ENCODE peak calls at places on chromosomes 6 and 20, in nine cellular contexts. S, L, P, W, R, A, B, H and D are unnamed samples.

GRCh38 chr20:45037050-45037449 is 63.9 kb downstream of the KCNS1 start:
- DNase-seq in S (no peak), L (no peak), P (no peak), W (peak), R (no peak), A (peak), B (no peak), H (peak), D (no peak)

GRCh38 chr20:32294071-32294470 is 16.6 kb downstream of the KIF3B start:
- DNase-seq in S (no peak), L (no peak), P (no peak), W (no peak), R (no peak), A (no peak), B (no peak), H (no peak), D (no peak)

GRCh38 chr6:13267142-13267621 is 61.2 kb downstream of the TBC1D7 start:
- DNase-seq in S (no peak), L (no peak), P (no peak), W (peak), R (no peak), A (peak), B (no peak), H (peak), D (peak)

GRCh38 chr20:50188879-50189680 is 1.6 kb upstream of the CEBPB start:
- DNase-seq in S (peak), L (no peak), P (no peak), W (no peak), R (no peak), A (no peak), B (no peak), H (no peak), D (no peak)

GRCh38 chr6:39952170-39952569 is 17.9 kb upstream of the MOCS1 start:
- DNase-seq in S (no peak), L (no peak), P (no peak), W (peak), R (no peak), A (peak), B (no peak), H (peak), D (no peak)

GRCh38 chr6:116767715-116768114 is 2.2 kb upstream of the FAM162B start:
- DNase-seq in S (no peak), L (no peak), P (no peak), W (no peak), R (no peak), A (no peak), B (no peak), H (no peak), D (no peak)

GRCh38 chr6:88808381-88808780 is 155.0 kb downstream of the RNGTT start:
- DNase-seq in S (no peak), L (no peak), P (no peak), W (no peak), R (no peak), A (no peak), B (no peak), H (no peak), D (no peak)

GRCh38 chr6:75065524-75065923 is 140.3 kb downstream of the COL12A1 start:
- DNase-seq in S (no peak), L (no peak), P (no peak), W (peak), R (no peak), A (peak), B (no peak), H (peak), D (no peak)

GRCh38 chr6:111727798-111728197 is 122.1 kb upstream of the TRAF3IP2 start:
- DNase-seq in S (no peak), L (no peak), P (no peak), W (peak), R (no peak), A (peak), B (no peak), H (peak), D (no peak)

GRCh38 chr6:23222724-23223123 is 653.4 kb downstream of the HDGFL1 start:
- DNase-seq in S (no peak), L (no peak), P (no peak), W (no peak), R (no peak), A (no peak), B (no peak), H (no peak), D (no peak)

GRCh38 chr20:62350098-62350628 is 16.9 kb downstream of the LAMA5 start:
- DNase-seq in S (peak), L (no peak), P (no peak), W (peak), R (no peak), A (no peak), B (no peak), H (no peak), D (no peak)

GRCh38 chr6:157089258-157089657 is 234.1 kb downstream of the TMEM242 start:
- DNase-seq in S (no peak), L (no peak), P (no peak), W (peak), R (no peak), A (peak), B (no peak), H (no peak), D (peak)

GRCh38 chr20:31922181-31922580 is 29.7 kb downstream of the PDRG1 start:
- DNase-seq in S (no peak), L (no peak), P (no peak), W (no peak), R (no peak), A (no peak), B (no peak), H (no peak), D (no peak)

GRCh38 chr6:108581237-108581931 is 20.7 kb downstream of the FOXO3 start:
- DNase-seq in S (no peak), L (no peak), P (no peak), W (peak), R (no peak), A (peak), B (no peak), H (peak), D (peak)

GRCh38 chr20:50353289-50353961 is 156.8 kb upstream of the PTPN1 start:
- DNase-seq in S (no peak), L (no peak), P (no peak), W (no peak), R (no peak), A (no peak), B (no peak), H (no peak), D (no peak)

GRCh38 chr6:43870660-43871061 is 100.7 kb downstream of the VEGFA start:
- DNase-seq in S (no peak), L (no peak), P (no peak), W (no peak), R (no peak), A (no peak), B (no peak), H (peak), D (no peak)

GRCh38 chr6:163531122-163531521 is 116.6 kb downstream of the QKI start:
- DNase-seq in S (no peak), L (no peak), P (no peak), W (no peak), R (no peak), A (no peak), B (no peak), H (no peak), D (no peak)

GRCh38 chr6:122116105-122116504 is 283.3 kb upstream of the HSF2 start:
- DNase-seq in S (no peak), L (no peak), P (no peak), W (no peak), R (no peak), A (no peak), B (no peak), H (no peak), D (no peak)

GRCh38 chr6:37396571-37397185 is 36.3 kb upstream of the CMTR1 start:
- DNase-seq in S (no peak), L (no peak), P (no peak), W (peak), R (no peak), A (peak), B (no peak), H (peak), D (peak)

GRCh38 chr20:1371830-1372539 is 20.9 kb downstream of the FKBP1A start:
- DNase-seq in S (no peak), L (no peak), P (no peak), W (no peak), R (no peak), A (no peak), B (no peak), H (no peak), D (no peak)

GRCh38 chr6:46549155-46549554 is 57.9 kb upstream of the RCAN2 start:
- DNase-seq in S (no peak), L (no peak), P (no peak), W (no peak), R (no peak), A (peak), B (no peak), H (no peak), D (no peak)

GRCh38 chr6:127120109-127120786 is 1.8 kb downstream of the RSPO3 start:
- DNase-seq in S (peak), L (peak), P (peak), W (no peak), R (no peak), A (no peak), B (no peak), H (no peak), D (no peak)

DNA sequence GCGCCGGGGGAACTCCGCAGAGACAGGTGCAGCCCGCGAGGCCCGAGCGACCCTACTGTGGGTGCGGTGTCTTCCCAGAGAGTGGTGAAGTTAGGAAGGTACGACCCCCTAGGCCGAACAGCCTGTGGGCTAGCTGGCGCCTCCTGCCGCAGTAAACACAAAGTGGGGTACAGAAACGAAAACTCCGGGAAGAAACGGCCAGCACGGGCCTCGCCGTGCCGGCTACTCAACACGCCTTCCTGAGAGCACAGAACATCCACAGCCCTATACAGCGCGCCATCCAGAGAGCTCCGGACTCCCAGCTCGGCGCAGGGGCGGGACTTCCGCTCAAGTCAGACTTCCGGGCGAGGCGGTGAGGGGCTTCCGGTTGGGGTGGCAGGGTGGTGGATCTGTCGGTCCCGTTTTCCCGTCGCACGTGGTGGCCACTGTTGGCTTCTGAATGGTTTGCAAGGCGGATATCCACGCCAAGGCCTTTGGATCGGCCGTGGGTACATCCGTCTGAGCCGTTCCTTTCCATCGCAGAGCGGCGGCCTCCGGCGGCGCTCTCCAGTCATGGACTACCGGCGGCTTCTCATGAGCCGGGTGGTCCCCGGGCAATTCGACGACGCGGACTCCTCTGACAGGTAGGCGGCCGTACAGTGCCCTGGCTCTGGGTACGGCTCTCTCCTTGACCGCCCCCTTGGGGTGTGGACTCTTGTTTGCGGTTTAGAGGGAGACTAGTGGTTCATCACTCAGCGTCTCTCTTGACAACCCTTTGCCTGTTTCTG is at the start of the genes CAGE1 and RIOK1:
- DNase-seq in S (peak), L (peak), P (peak), W (peak), R (peak), A (peak), B (peak), H (peak), D (peak)
- TF ChIP-seq CTCF in S (no peak), L (no peak), P (no peak), W (no peak), R (no peak), A (peak), B (peak), H (peak), D (peak)

GRCh38 chr6:119979862-119980261 is 630.3 kb upstream of the MAN1A1 start:
- DNase-seq in S (no peak), L (no peak), P (no peak), W (peak), R (no peak), A (peak), B (no peak), H (peak), D (no peak)

GRCh38 chr6:119974430-119975159 is 625.0 kb upstream of the MAN1A1 start:
- DNase-seq in S (no peak), L (no peak), P (no peak), W (no peak), R (no peak), A (no peak), B (no peak), H (no peak), D (no peak)

GRCh38 chr6:119980802-119981201 is 631.2 kb upstream of the MAN1A1 start:
- DNase-seq in S (no peak), L (no peak), P (no peak), W (no peak), R (no peak), A (no peak), B (no peak), H (no peak), D (no peak)

DNA sequence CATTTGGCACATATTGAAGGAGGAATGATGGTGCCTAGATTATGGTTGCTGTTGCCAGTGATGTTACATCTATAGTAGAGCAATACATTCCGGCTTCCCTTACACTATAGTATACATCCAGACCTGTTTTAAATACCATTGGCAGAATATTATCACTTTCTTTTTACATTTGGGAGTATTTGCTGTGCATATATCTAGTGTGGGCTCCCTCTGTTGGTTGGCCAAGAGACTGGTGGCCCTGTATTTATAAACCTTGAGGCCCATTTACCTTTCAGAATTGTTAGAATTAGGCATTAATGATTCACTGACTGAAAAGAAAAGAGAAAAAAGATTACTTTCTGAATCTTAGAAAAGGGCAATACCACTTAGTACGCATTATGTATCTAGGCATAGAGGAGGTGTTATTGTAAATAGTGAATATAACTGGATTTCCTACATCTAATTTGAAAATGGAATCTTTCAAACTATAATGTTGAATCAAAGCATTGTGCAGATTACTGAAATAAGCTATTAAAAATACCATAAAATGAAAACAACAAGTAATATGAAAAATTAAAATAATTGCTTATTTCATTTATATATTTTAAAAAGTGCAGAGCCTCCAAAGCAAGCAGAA is 628.8 kb upstream of the MAN1A1 start:
- DNase-seq in S (no peak), L (peak), P (no peak), W (peak), R (no peak), A (peak), B (no peak), H (peak), D (no peak)
- TF ChIP-seq CTCF in S (peak), L (peak), P (no peak), W (peak), R (no peak), A (peak), B (peak), H (peak), D (peak)

GRCh38 chr6:135219346-135219745 is 38.2 kb downstream of the MYB start:
- DNase-seq in S (no peak), L (no peak), P (no peak), W (no peak), R (no peak), A (no peak), B (no peak), H (no peak), D (no peak)

GRCh38 chr6:135215563-135215962 is 34.5 kb downstream of the MYB start:
- DNase-seq in S (no peak), L (no peak), P (no peak), W (no peak), R (no peak), A (no peak), B (no peak), H (no peak), D (no peak)

GRCh38 chr6:135221042-135221441 is 39.9 kb downstream of the MYB start:
- DNase-seq in S (no peak), L (no peak), P (no peak), W (no peak), R (no peak), A (no peak), B (no peak), H (no peak), D (no peak)

GRCh38 chr6:135215160-135215559 is 34.1 kb downstream of the MYB start:
- DNase-seq in S (no peak), L (no peak), P (no peak), W (no peak), R (no peak), A (no peak), B (no peak), H (no peak), D (no peak)

DNA sequence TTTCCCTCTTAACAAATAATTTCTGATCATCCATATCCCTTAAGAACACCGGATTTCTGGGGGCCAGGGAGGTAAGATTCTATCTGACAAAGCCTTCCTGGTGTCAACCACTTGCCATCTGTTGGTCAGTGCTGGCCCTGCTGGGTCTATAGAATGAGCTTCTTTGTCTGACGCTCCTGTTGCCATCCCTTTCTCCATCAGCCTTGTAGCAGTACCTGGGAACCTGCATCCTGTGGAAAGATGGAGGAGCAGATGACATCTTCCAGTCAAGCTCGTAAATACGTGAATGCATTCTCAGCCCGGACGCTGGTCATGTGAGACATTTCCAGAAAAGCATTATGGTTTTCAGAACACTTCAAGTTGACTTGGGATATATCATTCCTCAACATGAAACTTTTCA is 36.6 kb downstream of the MYB start:
- DNase-seq in S (no peak), L (no peak), P (no peak), W (no peak), R (no peak), A (no peak), B (no peak), H (no peak), D (no peak)
- TF ChIP-seq CTCF in S (no peak), L (no peak), P (no peak), W (no peak), R (no peak), A (no peak), B (no peak), H (no peak), D (no peak)

DNA sequence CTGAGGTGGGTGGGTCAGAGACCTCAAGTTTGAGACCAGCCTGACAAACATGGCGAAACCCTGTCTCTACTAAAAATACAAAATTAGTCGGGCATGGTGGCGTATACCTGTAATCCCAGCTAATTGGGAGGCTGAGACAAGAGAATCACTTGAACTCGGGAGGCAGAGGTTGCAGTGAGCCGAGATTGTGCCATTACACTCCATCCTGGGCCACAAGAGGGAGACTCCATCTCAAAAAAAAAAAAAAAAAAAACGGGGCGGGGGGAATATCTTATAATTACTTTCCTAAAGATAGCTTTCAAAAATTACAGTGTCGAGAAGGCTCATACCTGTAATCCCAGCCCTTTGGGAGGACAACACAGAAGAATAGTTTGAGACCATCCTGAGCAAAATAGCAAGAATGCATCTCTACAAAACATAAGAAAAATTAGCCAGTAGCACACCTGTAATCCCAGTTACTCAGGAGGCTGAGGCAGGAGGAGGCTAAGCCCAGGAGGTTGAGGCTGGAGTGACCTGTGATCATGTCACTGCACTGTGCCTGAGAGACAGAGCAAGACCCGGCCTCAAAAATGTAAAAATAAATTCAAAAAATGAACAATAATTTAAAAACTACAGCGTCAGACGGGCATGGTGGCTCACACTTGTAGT is 25.8 kb downstream of the CBFA2T2 start:
- DNase-seq in S (no peak), L (no peak), P (no peak), W (peak), R (no peak), A (no peak), B (no peak), H (no peak), D (no peak)
- TF ChIP-seq CTCF in S (no peak), L (no peak), P (no peak), W (peak), R (peak), A (peak), B (peak), H (peak), D (peak)

GRCh38 chr6:167113935-167114910 is 8.7 kb upstream of the CCR6 start:
- DNase-seq in S (no peak), L (peak), P (peak), W (no peak), R (peak), A (no peak), B (no peak), H (no peak), D (no peak)

GRCh38 chr6:167113047-167113446 is 9.8 kb upstream of the CCR6 start:
- DNase-seq in S (no peak), L (peak), P (no peak), W (no peak), R (no peak), A (no peak), B (no peak), H (no peak), D (no peak)

GRCh38 chr6:167116109-167116837 is 6.6 kb upstream of the CCR6 start:
- DNase-seq in S (no peak), L (no peak), P (no peak), W (no peak), R (no peak), A (peak), B (no peak), H (peak), D (no peak)

GRCh38 chr6:167116838-167117228 is 6.1 kb upstream of the CCR6 start:
- DNase-seq in S (no peak), L (no peak), P (no peak), W (no peak), R (no peak), A (no peak), B (no peak), H (no peak), D (no peak)

GRCh38 chr6:167115054-167115453 is 7.8 kb upstream of the CCR6 start:
- DNase-seq in S (no peak), L (no peak), P (no peak), W (no peak), R (no peak), A (no peak), B (no peak), H (no peak), D (no peak)
- TF ChIP-seq CTCF in S (no peak), L (peak), P (no peak), W (no peak), R (no peak), A (no peak), B (no peak), H (no peak), D (no peak)

GRCh38 chr6:56246941-56247653 is at the start of gene COL21A1:
- DNase-seq in S (peak), L (no peak), P (peak), W (peak), R (no peak), A (peak), B (no peak), H (peak), D (no peak)
- TF ChIP-seq CTCF in S (peak), L (no peak), P (no peak), W (peak), R (no peak), A (peak), B (peak), H (peak), D (no peak)